ENCODE peak calls at places on chromosomes 13 and 19, in nine cellular contexts. P is psoas muscle, S is cardiac muscle cell, E is astrocyte, T is mucosa of descending colon, Z is coronary artery, V is GM12878, C is GM12865, A is fibroblast of mammary gland. N is an unnamed sample.

GRCh38 chr13:27607125-27607524 is 13.2 kb downstream of the LNX2 start:
- DNase-seq in P (no peak), S (peak; percentile 83), E (peak; percentile 82), T (peak; percentile 51), Z (no peak), V (no peak), C (no peak), A (peak; percentile 88), N (no peak)

GRCh38 chr13:51097353-51098043 is 13.6 kb downstream of the C13orf42 start:
- DNase-seq in P (no peak), S (no peak), E (no peak), T (no peak), Z (no peak), V (no peak), C (no peak), A (no peak), N (no peak)

GRCh38 chr19:54162241-54162805 is 2.8 kb upstream of the LENG1 start:
- DNase-seq in P (peak; percentile 90), S (peak; percentile 73), E (peak; percentile 16), T (peak; percentile 96), Z (peak; percentile 88), V (no peak), C (peak; percentile 75), A (peak; percentile 77), N (peak; percentile 81)

GRCh38 chr13:39586142-39586541 is 16.9 kb downstream of the LHFPL6 start:
- DNase-seq in P (no peak), S (no peak), E (no peak), T (no peak), Z (no peak), V (no peak), C (peak; percentile 26), A (no peak), N (no peak)

GRCh38 chr19:372306-372890 is 27.8 kb upstream of the MIER2 start:
- DNase-seq in P (peak; percentile 78), S (peak; percentile 90), E (peak; percentile 69), T (peak; percentile 28), Z (no peak), V (no peak), C (no peak), A (peak; percentile 85), N (no peak)

GRCh38 chr13:50410921-50411712 is 395.9 kb downstream of the KCNRG start:
- DNase-seq in P (no peak), S (peak; percentile 81), E (peak; percentile 90), T (no peak), Z (no peak), V (no peak), C (no peak), A (peak; percentile 85), N (no peak)

GRCh38 chr19:17460372-17461230 is at the start of gene NXNL1:
- DNase-seq in P (no peak), S (no peak), E (no peak), T (no peak), Z (no peak), V (no peak), C (no peak), A (no peak), N (no peak)

GRCh38 chr19:42113641-42114348 is 18.5 kb downstream of the POU2F2 start:
- DNase-seq in P (peak; percentile 67), S (peak; percentile 92), E (peak; percentile 97), T (no peak), Z (no peak), V (peak; percentile 40), C (peak; percentile 85), A (peak; percentile 98), N (peak; percentile 60)

GRCh38 chr13:95530178-95530577 is 22.3 kb upstream of the CLDN10 start:
- DNase-seq in P (no peak), S (peak; percentile 63), E (peak; percentile 82), T (no peak), Z (no peak), V (no peak), C (no peak), A (peak; percentile 20), N (no peak)

GRCh38 chr13:48144413-48145035 is 49.6 kb upstream of the MED4 start:
- DNase-seq in P (no peak), S (peak; percentile 92), E (peak; percentile 6), T (no peak), Z (no peak), V (no peak), C (peak; percentile 10), A (peak; percentile 66), N (no peak)

GRCh38 chr19:10289836-10290438 is at the start of gene ICAM5:
- DNase-seq in P (no peak), S (peak; percentile 46), E (no peak), T (no peak), Z (no peak), V (no peak), C (peak; percentile 54), A (no peak), N (peak; percentile 72)

GRCh38 chr19:12237143-12237839 is 57.4 kb downstream of the ZNF44 start:
- DNase-seq in P (no peak), S (no peak), E (no peak), T (no peak), Z (no peak), V (no peak), C (no peak), A (no peak), N (no peak)

GRCh38 chr13:28031220-28031903 is 42.9 kb upstream of the URAD start:
- DNase-seq in P (no peak), S (no peak), E (no peak), T (peak; percentile 14), Z (no peak), V (no peak), C (peak; percentile 64), A (no peak), N (peak; percentile 59)

GRCh38 chr13:41613471-41613870 is 156.1 kb downstream of the RGCC start:
- DNase-seq in P (no peak), S (no peak), E (no peak), T (no peak), Z (no peak), V (no peak), C (no peak), A (no peak), N (no peak)

GRCh38 chr19:18839465-18840287 is 7.9 kb downstream of the UPF1 start:
- DNase-seq in P (no peak), S (no peak), E (no peak), T (no peak), Z (no peak), V (no peak), C (no peak), A (no peak), N (no peak)

GRCh38 chr19:16447015-16447384 is 24.8 kb downstream of the EPS15L1 start:
- DNase-seq in P (peak; percentile 88), S (peak; percentile 96), E (peak; percentile 83), T (peak; percentile 55), Z (peak; percentile 90), V (peak; percentile 70), C (peak; percentile 89), A (peak; percentile 78), N (peak; percentile 78)

GRCh38 chr13:104530741-104531140 is 1464.5 kb upstream of the SLC10A2 start:
- DNase-seq in P (no peak), S (no peak), E (peak; percentile 12), T (no peak), Z (no peak), V (no peak), C (no peak), A (no peak), N (no peak)

GRCh38 chr13:48334534-48335127 is 31.1 kb downstream of the RB1 start:
- DNase-seq in P (no peak), S (peak; percentile 61), E (peak; percentile 21), T (peak; percentile 22), Z (no peak), V (peak; percentile 24), C (peak; percentile 59), A (peak; percentile 58), N (no peak)

GRCh38 chr19:13835791-13836723 is 40.8 kb downstream of the ZSWIM4 start:
- DNase-seq in P (peak; percentile 81), S (no peak), E (no peak), T (peak; percentile 18), Z (peak; percentile 84), V (no peak), C (no peak), A (no peak), N (no peak)

GRCh38 chr19:50416815-50417137 is 2.0 kb upstream of the SPIB start:
- DNase-seq in P (no peak), S (no peak), E (no peak), T (no peak), Z (no peak), V (no peak), C (no peak), A (no peak), N (no peak)
- H3K4me3 ChIP-seq in P (no peak overlapping the region), S (no peak overlapping the region), E (no peak overlapping the region), T (no peak overlapping the region), Z (no peak overlapping the region), V (no peak overlapping the region), C (no peak overlapping the region), A (no peak overlapping the region), N (no peak overlapping the region)

GRCh38 chr19:4305659-4306058 is 1.3 kb downstream of the FSD1 start:
- DNase-seq in P (no peak), S (no peak), E (no peak), T (no peak), Z (no peak), V (no peak), C (no peak), A (no peak), N (no peak)
- H3K4me3 ChIP-seq in P (no peak overlapping the region), S (no peak overlapping the region), E (no peak overlapping the region), T (no peak overlapping the region), Z (no peak overlapping the region), V (no peak overlapping the region), C (no peak overlapping the region), A (no peak overlapping the region), N (no peak overlapping the region)

GRCh38 chr19:37635076-37636056 is 19.9 kb downstream of the ZFP30 start:
- DNase-seq in P (no peak), S (no peak), E (no peak), T (no peak), Z (no peak), V (no peak), C (no peak), A (peak; percentile 2), N (no peak)
- H3K4me3 ChIP-seq in P (no peak overlapping the region), S (no peak overlapping the region), E (no peak overlapping the region), T (no peak overlapping the region), Z (peak overlapping the region; percentile 19), V (no peak overlapping the region), C (no peak overlapping the region), A (no peak overlapping the region), N (no peak overlapping the region)

DNA sequence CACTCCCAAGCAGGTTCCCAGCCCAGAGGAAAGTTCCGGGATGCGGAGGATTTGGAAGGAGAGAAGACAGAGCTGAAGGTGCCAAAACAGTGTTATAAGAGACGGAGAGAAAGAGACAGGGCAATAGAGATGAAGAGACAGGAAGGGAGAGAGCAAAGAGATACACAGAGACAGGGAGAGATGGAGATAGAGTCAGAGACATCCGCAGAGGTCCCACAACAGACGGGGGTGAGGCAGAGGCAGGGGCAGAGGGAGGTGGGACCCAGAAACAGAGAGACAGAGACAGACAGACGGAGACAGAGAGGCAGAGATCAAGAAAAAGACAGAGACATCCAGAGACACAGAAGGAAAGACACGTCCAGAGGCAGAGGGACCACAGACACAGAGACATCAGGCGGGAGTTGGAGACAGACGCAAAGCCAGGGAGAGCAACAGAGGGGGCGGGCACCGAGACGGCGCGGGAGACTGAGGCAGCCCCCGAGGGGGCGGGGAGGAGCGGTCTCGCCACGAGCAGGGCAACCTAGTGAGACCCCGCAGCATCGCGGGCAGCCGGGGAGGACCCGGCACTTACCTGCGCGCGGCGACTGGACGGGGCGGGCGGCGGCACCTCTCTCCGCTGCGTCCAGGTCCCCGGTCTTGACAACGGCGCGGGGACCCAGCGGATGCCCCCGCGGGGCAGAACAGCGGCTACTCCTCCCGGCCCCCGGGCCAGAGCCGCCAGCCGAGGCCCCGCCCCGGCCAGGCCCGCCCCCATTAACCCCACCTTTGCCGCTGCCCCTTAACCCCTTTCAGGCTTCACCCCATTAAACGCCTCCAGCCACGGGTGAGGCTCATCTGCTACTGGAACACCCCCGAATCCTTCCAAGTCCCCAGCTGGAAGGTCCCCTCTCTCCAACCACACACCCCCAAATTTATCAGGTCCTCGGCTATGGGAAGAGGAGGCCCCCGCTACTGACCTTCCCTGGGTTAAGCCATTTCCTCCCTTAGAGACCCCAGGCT is at the start of gene GPR4:
- DNase-seq in P (no peak), S (peak; percentile 54), E (no peak), T (no peak), Z (no peak), V (no peak), C (no peak), A (no peak), N (no peak)
- H3K4me3 ChIP-seq in P (peak within 1 kb of the TSS; percentile 65), S (no peak within 1 kb of the TSS), E (no peak within 1 kb of the TSS), T (no peak within 1 kb of the TSS), Z (peak within 1 kb of the TSS; percentile 58), V (no peak within 1 kb of the TSS), C (no peak within 1 kb of the TSS), A (no peak within 1 kb of the TSS), N (no peak within 1 kb of the TSS)